ENCODE peak calls at places on chromosomes 1 and 21, in four cellular contexts. H, A, F and V are unnamed samples.
A peak's percentile ranks its signal among the peaks of the same experiment; 100 is the strongest.

GRCh38 chr1:36174716-36175115 is 18.8 kb downstream of the MAP7D1 start:
- DNase-seq in H (no peak), A (no peak), F (no peak), V (no peak)

GRCh38 chr1:212192261-212192998 is 92.8 kb upstream of the PPP2R5A start:
- DNase-seq in H (no peak), A (no peak), F (no peak), V (no peak)

GRCh38 chr1:39788758-39789570 is at the start of gene BMP8B:
- DNase-seq in H (peak; percentile 79), A (no peak), F (no peak), V (peak; percentile 60)

GRCh38 chr1:3221112-3222041 is 152.4 kb downstream of the PRDM16 start:
- DNase-seq in H (no peak), A (no peak), F (no peak), V (no peak)

GRCh38 chr1:111147948-111148347 is 7.9 kb downstream of the CEPT1 start:
- DNase-seq in H (no peak), A (no peak), F (no peak), V (no peak)

GRCh38 chr1:156083800-156084790 is 1.8 kb upstream of the MEX3A start:
- DNase-seq in H (no peak), A (no peak), F (no peak), V (no peak)

GRCh38 chr1:25706146-25707089 is 89.8 kb downstream of the MAN1C1 start:
- DNase-seq in H (no peak), A (no peak), F (no peak), V (no peak)

GRCh38 chr1:229224308-229224707 is 46.6 kb upstream of the RAB4A start:
- DNase-seq in H (no peak), A (no peak), F (no peak), V (no peak)

GRCh38 chr1:97841369-97841768 is 79.5 kb downstream of the DPYD start:
- DNase-seq in H (no peak), A (no peak), F (no peak), V (no peak)

GRCh38 chr1:100485855-100486258 is 52.1 kb upstream of the GPR88 start:
- DNase-seq in H (no peak), A (no peak), F (peak; percentile 94), V (no peak)

GRCh38 chr1:1171551-1172340 is 1.9 kb upstream of the TTLL10 start:
- DNase-seq in H (no peak), A (no peak), F (no peak), V (peak; percentile 9)

GRCh38 chr1:229155472-229155871 is 115.4 kb upstream of the RAB4A start:
- DNase-seq in H (no peak), A (no peak), F (no peak), V (no peak)

GRCh38 chr1:70487910-70488665 is 77.0 kb downstream of the CTH start:
- DNase-seq in H (peak; percentile 72), A (peak; percentile 16), F (peak; percentile 43), V (peak; percentile 47)

GRCh38 chr1:153355445-153356071 is 2.1 kb upstream of the S100A9 start:
- DNase-seq in H (peak; percentile 71), A (no peak), F (peak; percentile 27), V (peak; percentile 80)

GRCh38 chr1:205069371-205070125 is 14.7 kb downstream of the TMEM81 start:
- DNase-seq in H (no peak), A (no peak), F (no peak), V (no peak)

GRCh38 chr1:44053394-44053793 is 22.1 kb upstream of the SLC6A9 start:
- DNase-seq in H (no peak), A (no peak), F (no peak), V (no peak)

GRCh38 chr1:197173571-197174482 is 27.4 kb upstream of the ASPM start:
- DNase-seq in H (no peak), A (no peak), F (peak; percentile 91), V (no peak)

GRCh38 chr1:176178316-176178715 is 28.8 kb downstream of the COP1 start:
- DNase-seq in H (no peak), A (no peak), F (peak; percentile 3), V (no peak)

GRCh38 chr1:198096390-198096789 is 60.4 kb upstream of the NEK7 start:
- DNase-seq in H (no peak), A (no peak), F (no peak), V (no peak)

GRCh38 chr1:233735847-233736246 is 121.9 kb downstream of the KCNK1 start:
- DNase-seq in H (no peak), A (no peak), F (no peak), V (no peak)

GRCh38 chr1:204443260-204443619 is 31.6 kb upstream of the PPP1R15B start:
- DNase-seq in H (no peak), A (no peak), F (no peak), V (no peak)

GRCh38 chr1:69569281-69569970 is 1.7 kb downstream of the LRRC7 start:
- DNase-seq in H (peak; percentile 5), A (no peak), F (no peak), V (peak; percentile 14)

GRCh38 chr1:231778009-231778719 is 151.6 kb downstream of the DISC1 start:
- DNase-seq in H (no peak), A (no peak), F (no peak), V (no peak)

GRCh38 chr21:37827878-37828277 is 88.4 kb downstream of the KCNJ6 start:
- DNase-seq in H (no peak), A (no peak), F (no peak), V (no peak)

GRCh38 chr1:35287807-35288640 is 19.5 kb downstream of the ZMYM4 start:
- DNase-seq in H (no peak), A (no peak), F (no peak), V (no peak)

GRCh38 chr1:110433803-110434202 is 17.1 kb upstream of the PROK1 start:
- DNase-seq in H (peak; percentile 82), A (no peak), F (peak; percentile 58), V (peak; percentile 68)

GRCh38 chr1:45718289-45718688 is 30.3 kb downstream of the TMEM69 start:
- DNase-seq in H (no peak), A (no peak), F (no peak), V (peak; percentile 19)

GRCh38 chr1:107535091-107535490 is 394.3 kb downstream of the NTNG1 start:
- DNase-seq in H (no peak), A (no peak), F (no peak), V (no peak)

GRCh38 chr21:33259995-33260394 is 6.2 kb upstream of the IL10RB start:
- DNase-seq in H (no peak), A (no peak), F (peak; percentile 41), V (no peak)

GRCh38 chr1:228309548-228310067 is 97.0 kb downstream of the TRIM11 start:
- DNase-seq in H (no peak), A (no peak), F (no peak), V (no peak)

GRCh38 chr1:15469836-15470495 is 5.9 kb upstream of the CELA2B start:
- DNase-seq in H (no peak), A (no peak), F (no peak), V (no peak)

GRCh38 chr1:33013791-33014190 is 22.9 kb downstream of the AK2 start:
- DNase-seq in H (no peak), A (no peak), F (no peak), V (no peak)

GRCh38 chr1:205056956-205057568 is 14.1 kb downstream of the CNTN2 start:
- DNase-seq in H (no peak), A (no peak), F (no peak), V (no peak)

GRCh38 chr1:242242983-242243382 is 244.1 kb upstream of the MAP1LC3C start:
- DNase-seq in H (no peak), A (no peak), F (no peak), V (no peak)

GRCh38 chr1:193183019-193183643 is 3.3 kb downstream of the B3GALT2 start:
- DNase-seq in H (peak; percentile 63), A (no peak), F (peak; percentile 39), V (no peak)
- TF ChIP-seq TCF7 in H (no peak), A (no peak), F (no peak), V (no peak)

GRCh38 chr1:17120483-17120882 is 1.2 kb upstream of the PADI2 start:
- DNase-seq in H (no peak), A (no peak), F (no peak), V (no peak)

GRCh38 chr1:17120962-17121837 is 1.9 kb upstream of the PADI2 start:
- DNase-seq in H (no peak), A (no peak), F (peak; percentile 45), V (no peak)

GRCh38 chr1:17121881-17122280 is 2.6 kb upstream of the PADI2 start:
- DNase-seq in H (no peak), A (no peak), F (no peak), V (no peak)

GRCh38 chr1:17123196-17124045 is 4.2 kb upstream of the PADI2 start:
- DNase-seq in H (no peak), A (no peak), F (no peak), V (no peak)

GRCh38 chr1:17122449-17123194 is 3.4 kb upstream of the PADI2 start:
- DNase-seq in H (no peak), A (no peak), F (peak; percentile 27), V (no peak)
- TF ChIP-seq TCF7 in H (no peak), A (no peak), F (no peak), V (no peak)

GRCh38 chr1:113369040-113369439 is 21.3 kb upstream of the MAGI3 start:
- DNase-seq in H (no peak), A (no peak), F (no peak), V (no peak)
- TF ChIP-seq TCF7 in H (no peak), A (no peak), F (no peak), V (no peak)

DNA sequence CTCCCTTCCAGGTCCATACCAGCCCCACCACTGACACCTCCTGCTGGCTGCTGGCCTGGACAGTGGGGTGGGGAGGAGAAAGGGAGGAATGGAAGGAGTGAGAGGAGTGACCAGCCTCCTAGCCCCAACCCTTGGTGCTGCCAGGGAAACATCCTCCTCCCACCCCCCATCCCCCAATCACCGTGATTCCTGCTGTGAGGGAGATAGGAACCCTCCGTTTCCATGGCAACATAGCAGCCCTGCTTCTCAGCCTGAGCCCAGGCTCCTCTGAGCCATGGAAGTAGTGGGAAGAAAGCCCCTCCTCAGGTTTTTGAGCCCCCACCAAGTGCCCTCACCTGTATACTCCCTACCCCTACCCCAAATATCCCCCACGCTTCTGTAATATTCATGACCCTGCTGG is 44.4 kb upstream of the SCMH1 start:
- DNase-seq in H (peak; percentile 14), A (no peak), F (no peak), V (peak; percentile 43)
- TF ChIP-seq TCF7 in H (no peak), A (no peak), F (no peak), V (no peak)

DNA sequence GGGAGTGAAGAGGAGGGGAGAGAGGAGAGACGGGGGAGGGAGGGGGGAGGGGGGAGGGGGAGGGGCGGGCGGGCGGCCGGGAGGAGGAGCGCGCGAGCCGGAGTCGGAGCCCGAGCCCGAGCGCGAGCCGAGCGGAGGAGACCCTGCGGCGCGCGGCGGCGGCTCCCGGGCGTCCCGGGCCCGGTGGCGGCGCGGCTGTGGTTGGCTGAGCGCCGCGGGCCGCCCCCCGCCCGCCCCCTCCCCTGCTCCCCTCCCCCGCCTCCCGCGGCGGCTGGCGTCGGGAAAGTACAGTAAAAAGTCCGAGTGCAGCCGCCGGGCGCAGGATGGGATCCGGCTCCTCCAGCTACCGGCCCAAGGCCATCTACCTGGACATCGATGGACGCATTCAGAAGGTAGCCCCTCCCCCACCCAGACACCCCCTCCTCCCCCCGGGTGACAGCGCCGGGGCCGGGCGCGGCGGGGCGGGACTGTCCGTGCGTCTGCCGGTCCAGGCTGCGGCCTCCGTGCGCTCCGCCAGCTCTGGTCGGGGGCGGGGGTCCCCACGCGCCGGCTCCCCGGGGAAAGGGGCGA is at the start of gene PDE9A:
- DNase-seq in H (no peak), A (no peak), F (no peak), V (peak; percentile 65)
- TF ChIP-seq TCF7 in H (no peak), A (no peak), F (no peak), V (no peak)